ENCODE peak calls at places on chromosome 11, in six cellular contexts. D is uterus, K is GM23338, P is skeletal muscle cell, Y is choroid plexus epithelial cell, H is heart left ventricle. L is an unnamed sample.

GRCh38 chr11:110907629-110908028 is 195.4 kb upstream of the ARHGAP20 start:
- DNase-seq in P (peak), K (no peak), Y (peak), H (no peak), D (no peak), L (peak)

GRCh38 chr11:10441021-10441523 is 14.0 kb upstream of the AMPD3 start:
- DNase-seq in K (no peak), Y (peak), P (no peak), H (no peak), D (no peak), L (no peak)

GRCh38 chr11:78196661-78197091 is 8.0 kb downstream of the USP35 start:
- DNase-seq in P (no peak), Y (no peak), H (no peak), K (no peak), D (no peak), L (no peak)

GRCh38 chr11:134386945-134387344 is 25.1 kb downstream of the B3GAT1 start:
- DNase-seq in P (no peak), D (no peak), Y (no peak), H (no peak), K (no peak), L (no peak)

GRCh38 chr11:96311120-96311568 is 31.9 kb downstream of the MAML2 start:
- DNase-seq in K (no peak), H (no peak), P (no peak), D (no peak), Y (peak), L (no peak)

GRCh38 chr11:124115782-124116616 is 749 bp downstream of the VWA5A start:
- DNase-seq in K (peak), P (no peak), H (no peak), Y (peak), D (no peak), L (peak)

GRCh38 chr11:128759597-128759996 is 65.7 kb downstream of the FLI1 start:
- DNase-seq in Y (peak), K (no peak), P (no peak), H (no peak), D (no peak), L (no peak)

GRCh38 chr11:132588366-132588765 is 943.9 kb downstream of the OPCML start:
- DNase-seq in H (no peak), Y (no peak), P (peak), K (no peak), D (no peak), L (no peak)

GRCh38 chr11:19555266-19555665 is 157.4 kb upstream of the NAV2 start:
- DNase-seq in P (no peak), D (no peak), K (no peak), H (no peak), Y (no peak), L (no peak)

GRCh38 chr11:122882809-122883681 is 486 bp downstream of the JHY start:
- DNase-seq in D (peak), K (peak), H (peak), P (peak), Y (peak), L (no peak)

GRCh38 chr11:17413414-17414316 is 25.2 kb upstream of the KCNJ11 start:
- DNase-seq in H (peak), D (no peak), K (no peak), P (no peak), Y (no peak), L (no peak)

GRCh38 chr11:3021125-3021524 is 29.0 kb upstream of the NAP1L4 start:
- DNase-seq in P (no peak), Y (peak), D (no peak), K (peak), H (no peak), L (no peak)

GRCh38 chr11:35711173-35711910 is 48.8 kb downstream of the TRIM44 start:
- DNase-seq in H (no peak), Y (no peak), D (no peak), K (peak), P (no peak), L (no peak)
- H3K4me3 ChIP-seq in H (no peak), Y (no peak), D (no peak), K (no peak), P (no peak), L (no peak)

GRCh38 chr11:5694642-5695041 is 5.1 kb downstream of the TRIM22 start:
- DNase-seq in K (no peak), D (no peak), H (no peak), P (no peak), Y (no peak), L (no peak)

GRCh38 chr11:5689551-5689983 is at the start of gene TRIM22:
- DNase-seq in H (peak), Y (peak), P (peak), D (peak), K (peak), L (peak)

GRCh38 chr11:5690736-5691135 is 1.1 kb downstream of the TRIM22 start:
- DNase-seq in K (no peak), D (no peak), Y (peak), H (peak), P (no peak), L (no peak)

GRCh38 chr11:5690216-5690615 is 626 bp downstream of the TRIM22 start:
- DNase-seq in Y (peak), P (no peak), K (no peak), H (no peak), D (no peak), L (no peak)

GRCh38 chr11:5691963-5692358 is 2.4 kb downstream of the TRIM22 start:
- DNase-seq in P (no peak), D (no peak), K (no peak), Y (no peak), H (no peak), L (no peak)
- H3K4me3 ChIP-seq in P (no peak), D (no peak), K (no peak), Y (no peak), H (peak), L (no peak)

GRCh38 chr11:64529559-64530520 is 61.2 kb upstream of the SLC22A12 start:
- DNase-seq in H (no peak), P (no peak), K (no peak), D (no peak), Y (no peak), L (no peak)
- H3K4me3 ChIP-seq in H (no peak), P (no peak), K (no peak), D (no peak), Y (no peak), L (no peak)

GRCh38 chr11:829116-829945 is 1.6 kb downstream of the CRACR2B start:
- DNase-seq in P (no peak), Y (no peak), K (peak), H (no peak), D (no peak), L (no peak)
- H3K4me3 ChIP-seq in P (peak), Y (peak), K (peak), H (peak), D (peak), L (peak)